ENCODE peak calls at places on chromosomes 3 and 15, in seven cellular contexts. One of them, this sample, is unnamed.

GRCh38 chr3:152610621-152611020 is 224.3 kb upstream of the P2RY1 start:
- DNase-seq in activated naive CD4-positive, alpha-beta T cell: no peak
- DNase-seq in T-cell: no peak
- DNase-seq in PC-3: no peak
- DNase-seq in sciatic nerve: no peak
- DNase-seq in CD4-positive, alpha-beta memory T cell: no peak
- DNase-seq in tibial nerve: no peak
- DNase-seq in this sample: no peak

GRCh38 chr3:183944790-183945189 is 60.1 kb upstream of the PARL start:
- DNase-seq in sciatic nerve: no peak
- DNase-seq in T-cell: no peak
- DNase-seq in PC-3: no peak
- DNase-seq in activated naive CD4-positive, alpha-beta T cell: no peak
- DNase-seq in CD4-positive, alpha-beta memory T cell: no peak
- DNase-seq in tibial nerve: no peak
- DNase-seq in this sample: no peak

GRCh38 chr3:175041369-175041768 is 182.2 kb downstream of the NAALADL2 start:
- DNase-seq in tibial nerve: no peak
- DNase-seq in T-cell: no peak
- DNase-seq in sciatic nerve: no peak
- DNase-seq in PC-3: peak; percentile 49
- DNase-seq in CD4-positive, alpha-beta memory T cell: no peak
- DNase-seq in activated naive CD4-positive, alpha-beta T cell: no peak
- DNase-seq in this sample: no peak

GRCh38 chr3:10023587-10024310 is 2.5 kb upstream of the FANCD2 start:
- DNase-seq in CD4-positive, alpha-beta memory T cell: no peak
- DNase-seq in activated naive CD4-positive, alpha-beta T cell: no peak
- DNase-seq in PC-3: peak; percentile 76
- DNase-seq in sciatic nerve: no peak
- DNase-seq in tibial nerve: no peak
- DNase-seq in T-cell: no peak
- DNase-seq in this sample: no peak

GRCh38 chr15:78437107-78437761 is 782 bp upstream of the IREB2 start:
- DNase-seq in tibial nerve: no peak
- DNase-seq in CD4-positive, alpha-beta memory T cell: no peak
- DNase-seq in activated naive CD4-positive, alpha-beta T cell: no peak
- DNase-seq in PC-3: no peak
- DNase-seq in T-cell: no peak
- DNase-seq in sciatic nerve: no peak
- DNase-seq in this sample: no peak

GRCh38 chr3:49616061-49616460 is 58.1 kb upstream of the APEH start:
- DNase-seq in activated naive CD4-positive, alpha-beta T cell: no peak
- DNase-seq in tibial nerve: no peak
- DNase-seq in sciatic nerve: peak; percentile 36
- DNase-seq in CD4-positive, alpha-beta memory T cell: no peak
- DNase-seq in PC-3: no peak
- DNase-seq in T-cell: no peak
- DNase-seq in this sample: no peak

GRCh38 chr3:99256788-99257187 is 355.3 kb upstream of the DCBLD2 start:
- DNase-seq in activated naive CD4-positive, alpha-beta T cell: no peak
- DNase-seq in CD4-positive, alpha-beta memory T cell: no peak
- DNase-seq in T-cell: no peak
- DNase-seq in sciatic nerve: no peak
- DNase-seq in tibial nerve: no peak
- DNase-seq in PC-3: no peak
- DNase-seq in this sample: no peak

GRCh38 chr3:49006591-49007067 is 562 bp upstream of the WDR6 start:
- DNase-seq in T-cell: no peak
- DNase-seq in CD4-positive, alpha-beta memory T cell: peak; percentile 61
- DNase-seq in PC-3: no peak
- DNase-seq in tibial nerve: no peak
- DNase-seq in activated naive CD4-positive, alpha-beta T cell: no peak
- DNase-seq in sciatic nerve: peak; percentile 81
- DNase-seq in this sample: peak; percentile 56

GRCh38 chr3:52085883-52086282 is 29.5 kb upstream of the DUSP7 start:
- DNase-seq in tibial nerve: no peak
- DNase-seq in sciatic nerve: no peak
- DNase-seq in PC-3: no peak
- DNase-seq in CD4-positive, alpha-beta memory T cell: no peak
- DNase-seq in T-cell: no peak
- DNase-seq in activated naive CD4-positive, alpha-beta T cell: no peak
- DNase-seq in this sample: no peak

GRCh38 chr3:189664311-189664710 is 33.1 kb downstream of the TP63 start:
- DNase-seq in T-cell: no peak
- DNase-seq in PC-3: peak; percentile 91
- DNase-seq in tibial nerve: no peak
- DNase-seq in activated naive CD4-positive, alpha-beta T cell: no peak
- DNase-seq in CD4-positive, alpha-beta memory T cell: no peak
- DNase-seq in sciatic nerve: no peak
- DNase-seq in this sample: no peak

GRCh38 chr3:38644016-38644661 is 5.3 kb downstream of the SCN5A start:
- DNase-seq in sciatic nerve: no peak
- DNase-seq in PC-3: no peak
- DNase-seq in CD4-positive, alpha-beta memory T cell: no peak
- DNase-seq in T-cell: no peak
- DNase-seq in activated naive CD4-positive, alpha-beta T cell: no peak
- DNase-seq in tibial nerve: no peak
- DNase-seq in this sample: no peak

GRCh38 chr3:97662808-97663207 is 101.8 kb upstream of the ARL6 start:
- DNase-seq in CD4-positive, alpha-beta memory T cell: no peak
- DNase-seq in activated naive CD4-positive, alpha-beta T cell: no peak
- DNase-seq in T-cell: no peak
- DNase-seq in sciatic nerve: no peak
- DNase-seq in tibial nerve: no peak
- DNase-seq in PC-3: no peak
- DNase-seq in this sample: no peak

GRCh38 chr15:76625267-76625666 is 279.9 kb downstream of the SCAPER start:
- DNase-seq in tibial nerve: no peak
- DNase-seq in sciatic nerve: no peak
- DNase-seq in CD4-positive, alpha-beta memory T cell: no peak
- DNase-seq in T-cell: no peak
- DNase-seq in activated naive CD4-positive, alpha-beta T cell: no peak
- DNase-seq in PC-3: no peak
- DNase-seq in this sample: no peak

GRCh38 chr3:184022323-184022722 is 4.6 kb upstream of the ABCC5 start:
- DNase-seq in CD4-positive, alpha-beta memory T cell: no peak
- DNase-seq in activated naive CD4-positive, alpha-beta T cell: no peak
- DNase-seq in tibial nerve: no peak
- DNase-seq in PC-3: no peak
- DNase-seq in T-cell: no peak
- DNase-seq in sciatic nerve: no peak
- DNase-seq in this sample: no peak

GRCh38 chr3:184874709-184875644 is 63.0 kb downstream of the VPS8 start:
- DNase-seq in sciatic nerve: no peak
- DNase-seq in tibial nerve: no peak
- DNase-seq in CD4-positive, alpha-beta memory T cell: no peak
- DNase-seq in activated naive CD4-positive, alpha-beta T cell: no peak
- DNase-seq in PC-3: peak; percentile 63
- DNase-seq in T-cell: no peak
- DNase-seq in this sample: no peak

GRCh38 chr3:99575683-99576082 is 62.7 kb upstream of the COL8A1 start:
- DNase-seq in CD4-positive, alpha-beta memory T cell: no peak
- DNase-seq in activated naive CD4-positive, alpha-beta T cell: no peak
- DNase-seq in PC-3: no peak
- DNase-seq in sciatic nerve: no peak
- DNase-seq in tibial nerve: no peak
- DNase-seq in T-cell: no peak
- DNase-seq in this sample: no peak

GRCh38 chr15:57216288-57216687 is 160.0 kb upstream of the CGNL1 start:
- DNase-seq in CD4-positive, alpha-beta memory T cell: no peak
- DNase-seq in PC-3: peak; percentile 82
- DNase-seq in activated naive CD4-positive, alpha-beta T cell: no peak
- DNase-seq in sciatic nerve: no peak
- DNase-seq in T-cell: no peak
- DNase-seq in tibial nerve: no peak
- DNase-seq in this sample: no peak

GRCh38 chr3:113660901-113661300 is 35.5 kb downstream of the USF3 start:
- DNase-seq in CD4-positive, alpha-beta memory T cell: no peak
- DNase-seq in tibial nerve: no peak
- DNase-seq in activated naive CD4-positive, alpha-beta T cell: no peak
- DNase-seq in sciatic nerve: no peak
- DNase-seq in T-cell: no peak
- DNase-seq in PC-3: no peak
- DNase-seq in this sample: no peak